ENCODE peak calls at places on chromosomes 4 and X, in seven cellular contexts. Q, P, I, U, G, R and L are unnamed samples.

GRCh38 chr4:52890401-52890791 is 28.3 kb downstream of the RASL11B start:
- DNase-seq in Q (no peak), P (no peak), I (no peak), R (no peak), U (no peak), G (no peak), L (no peak)

GRCh38 chr4:39472396-39472795 is 13.5 kb downstream of the LIAS start:
- DNase-seq in R (peak; percentile 56), P (no peak), Q (no peak), I (no peak), G (no peak), U (no peak), L (no peak)

GRCh38 chr4:74367656-74368055 is 2.7 kb downstream of the EREG start:
- DNase-seq in G (no peak), I (no peak), P (no peak), U (no peak), R (no peak), Q (no peak), L (no peak)

GRCh38 chr4:32499176-32499575 is 1779.0 kb downstream of the PCDH7 start:
- DNase-seq in I (no peak), Q (no peak), G (no peak), U (no peak), P (no peak), R (peak; percentile 95), L (peak; percentile 76)

GRCh38 chr4:76570141-76570989 is 135.3 kb downstream of the SHROOM3 start:
- DNase-seq in U (no peak), P (no peak), I (no peak), R (no peak), G (no peak), Q (peak; percentile 61), L (peak; percentile 78)

GRCh38 chr4:156659570-156659969 is 312.0 kb downstream of the PDGFC start:
- DNase-seq in P (no peak), G (no peak), I (no peak), U (no peak), Q (no peak), R (no peak), L (no peak)

GRCh38 chrX:68684291-68684918 is 36.9 kb downstream of the STARD8 start:
- DNase-seq in Q (peak; percentile 76), P (no peak), I (peak; percentile 83), U (peak; percentile 15), R (peak; percentile 41), G (no peak), L (no peak)

GRCh38 chrX:317424-318067 is 1.1 kb downstream of the GTPBP6 start:
- DNase-seq in Q (no peak), I (no peak), R (no peak), P (no peak), G (no peak), U (no peak), L (no peak)

GRCh38 chr4:138666366-138666765 is 349.2 kb upstream of the NOCT start:
- DNase-seq in G (no peak), R (no peak), Q (no peak), I (no peak), P (no peak), U (no peak), L (no peak)

GRCh38 chrX:85922821-85923220 is 124.5 kb downstream of the CHM start:
- DNase-seq in U (no peak), P (no peak), I (no peak), G (no peak), Q (no peak), R (peak; percentile 31), L (peak; percentile 34)

GRCh38 chrX:45001038-45001437 is 128.1 kb downstream of the KDM6A start:
- DNase-seq in G (no peak), I (no peak), P (no peak), Q (no peak), R (no peak), U (no peak), L (no peak)

GRCh38 chr4:18850763-18851331 is 829.3 kb upstream of the LCORL start:
- DNase-seq in R (no peak), Q (no peak), P (no peak), I (no peak), G (no peak), U (no peak), L (no peak)

GRCh38 chr4:156547439-156547838 is 424.2 kb downstream of the PDGFC start:
- DNase-seq in R (peak; percentile 82), G (no peak), Q (no peak), U (no peak), I (no peak), P (no peak), L (peak; percentile 96)

GRCh38 chr4:105587851-105588250 is 35.4 kb downstream of the ARHGEF38 start:
- DNase-seq in I (no peak), Q (no peak), U (no peak), P (no peak), G (no peak), R (no peak), L (no peak)

GRCh38 chr4:188624370-188624769 is 485.1 kb downstream of the TRIML1 start:
- DNase-seq in U (no peak), P (no peak), I (no peak), Q (no peak), R (no peak), G (no peak), L (no peak)

GRCh38 chr4:66872696-66873095 is 672.6 kb downstream of the CENPC start:
- DNase-seq in P (no peak), U (no peak), I (no peak), R (no peak), Q (no peak), G (no peak), L (no peak)

GRCh38 chr4:164136181-164136616 is 617.7 kb upstream of the SMIM31 start:
- DNase-seq in R (no peak), I (no peak), G (no peak), Q (no peak), P (peak; percentile 19), U (no peak), L (peak; percentile 63)

DNA sequence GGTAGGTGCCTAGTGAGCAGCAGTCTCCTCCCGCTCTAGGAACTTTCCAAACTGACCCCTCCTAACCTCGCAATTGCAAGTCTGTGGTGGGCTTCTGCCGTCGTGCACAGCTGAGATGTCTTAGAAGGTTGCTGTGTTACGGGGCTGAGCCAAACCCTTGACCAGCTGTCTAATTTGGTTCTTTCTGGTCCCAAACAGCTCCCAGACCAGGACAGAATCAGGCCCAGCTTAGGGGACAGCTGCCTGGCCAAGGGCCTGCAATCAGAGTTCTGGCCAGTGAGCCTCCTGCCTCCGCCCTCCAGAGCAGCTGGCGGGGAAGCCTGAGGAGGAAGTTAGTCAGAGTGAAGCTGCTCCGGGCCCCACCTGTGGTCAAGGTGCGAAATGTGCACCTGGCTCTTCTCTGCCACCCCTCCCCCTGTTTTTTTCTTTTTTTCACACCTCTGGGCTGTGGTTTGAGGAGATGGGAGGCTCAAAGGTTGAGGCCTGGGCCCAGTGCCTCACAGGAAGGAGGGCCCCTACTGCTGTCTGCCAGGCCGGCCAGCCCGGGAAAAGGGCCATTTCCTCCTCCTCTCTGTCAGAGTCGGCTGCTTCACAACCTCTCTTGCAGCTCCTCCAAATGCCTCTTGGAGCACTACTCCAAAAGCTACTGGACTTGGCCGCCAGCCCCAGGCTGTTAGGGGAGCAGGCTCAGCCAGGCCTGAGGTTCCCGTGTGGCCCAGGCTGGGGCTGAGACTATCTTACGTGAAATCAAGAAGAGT is 4.2 kb upstream of the CXCR3 start:
- DNase-seq in R (peak; percentile 87), P (peak; percentile 19), Q (peak; percentile 56), I (peak; percentile 85), U (peak; percentile 47), G (peak; percentile 68), L (peak; percentile 38)
- TF ChIP-seq CTCF in R (peak; percentile 39), P (peak; percentile 6), Q (no peak), I (peak; percentile 37), U (no peak), G (peak; percentile 19), L (no peak)

DNA sequence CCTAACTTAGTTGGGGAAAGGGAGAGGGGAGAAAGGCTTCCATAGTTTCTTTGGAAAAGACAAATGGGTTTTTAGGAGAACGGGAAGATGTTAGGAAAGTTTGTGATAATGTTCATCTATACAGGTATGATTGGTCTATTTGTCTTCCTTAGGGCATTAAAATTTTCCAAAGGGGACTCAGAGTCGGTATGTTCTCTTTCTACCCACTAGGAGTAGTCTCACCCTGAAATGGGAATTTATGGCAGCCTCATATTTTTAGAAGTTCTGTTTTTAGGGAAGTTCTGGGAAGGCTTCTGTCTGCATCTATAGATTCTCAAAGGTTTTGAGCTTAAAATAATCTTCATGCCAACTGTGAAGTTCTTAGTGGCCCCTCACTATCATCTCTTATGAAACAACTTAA is 637.3 kb downstream of the ADGRL3 start:
- DNase-seq in Q (no peak), R (no peak), U (no peak), P (no peak), I (no peak), G (no peak), L (no peak)
- H3K4me3 ChIP-seq in Q (no peak overlapping the region), R (no peak overlapping the region), U (no peak overlapping the region), P (no peak overlapping the region), I (no peak overlapping the region), G (no peak overlapping the region), L (no peak overlapping the region)

GRCh38 chrX:2423899-2424298 is 76.9 kb downstream of the DHRSX start:
- DNase-seq in R (no peak), U (no peak), G (no peak), P (no peak), Q (no peak), I (no peak), L (no peak)

GRCh38 chrX:2424317-2424716 is 76.5 kb downstream of the DHRSX start:
- DNase-seq in P (no peak), Q (no peak), R (no peak), G (no peak), U (no peak), I (no peak), L (no peak)

GRCh38 chrX:2426289-2426882 is 74.4 kb downstream of the DHRSX start:
- DNase-seq in P (no peak), I (no peak), Q (no peak), U (no peak), G (no peak), R (no peak), L (no peak)

GRCh38 chrX:2427147-2427546 is 73.6 kb downstream of the DHRSX start:
- DNase-seq in P (no peak), U (no peak), G (no peak), Q (no peak), I (no peak), R (no peak), L (no peak)

GRCh38 chrX:2425281-2426071 is 75.3 kb downstream of the DHRSX start:
- DNase-seq in I (no peak), P (no peak), R (no peak), G (no peak), Q (no peak), U (no peak), L (no peak)
- TF ChIP-seq CTCF in I (no peak), P (no peak), R (no peak), G (no peak), Q (no peak), U (no peak), L (no peak)

DNA sequence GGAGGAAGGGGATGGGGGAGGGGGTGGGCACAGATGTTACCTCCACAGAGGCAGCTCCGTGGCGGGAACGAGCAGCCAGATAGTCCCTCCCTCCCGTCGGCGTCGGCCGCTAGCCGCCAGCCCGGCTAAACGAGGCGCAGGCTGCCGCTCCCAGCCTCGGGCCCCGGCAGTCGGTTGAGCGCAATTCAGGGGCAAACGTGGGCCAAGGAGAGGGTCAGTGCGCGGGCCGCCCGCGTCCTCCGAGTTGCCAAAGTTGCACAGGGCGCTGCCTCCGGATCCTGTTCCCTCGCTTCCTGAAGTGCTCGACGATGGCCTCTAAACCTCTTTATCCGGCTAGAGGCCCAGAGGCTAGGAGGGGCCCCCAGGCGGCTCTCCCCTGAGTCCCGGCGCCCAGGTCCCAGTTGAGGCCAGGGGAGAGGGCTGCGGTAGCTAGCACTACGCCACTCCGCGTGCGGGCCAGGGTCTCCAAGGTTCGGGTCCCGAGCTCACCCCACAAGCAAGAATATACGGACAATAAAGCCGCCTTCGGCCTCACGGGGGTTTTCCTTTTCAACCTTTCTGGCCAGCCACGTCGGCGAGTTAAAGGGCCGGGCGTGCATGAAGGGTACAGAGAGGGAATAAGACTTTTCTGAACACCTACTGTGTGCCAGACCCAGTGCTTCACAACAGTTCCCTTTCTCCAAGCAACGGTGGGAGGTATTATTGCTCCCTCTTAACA is 138.7 kb upstream of the ZIC3 start:
- DNase-seq in P (no peak), I (no peak), R (no peak), G (no peak), Q (no peak), U (no peak), L (no peak)
- H3K4me3 ChIP-seq in P (no peak overlapping the region), I (peak overlapping the region; percentile 58), R (peak overlapping the region; percentile 51), G (no peak overlapping the region), Q (no peak overlapping the region), U (peak overlapping the region; percentile 27), L (peak overlapping the region; percentile 46)